ENCODE peak calls at places on chromosomes 16 and 17, in ten cellular contexts. One of them, this sample, is unnamed.
A peak's percentile ranks its signal among the peaks of the same experiment; 100 is the strongest.

GRCh38 chr17:77884967-77885641 is 73.4 kb upstream of the TNRC6C start:
- DNase-seq in stromal cell of bone marrow: no peak
- DNase-seq in activated naive CD4-positive, alpha-beta T cell treated with anti-CD3 and anti-CD28 coated beads, Interleukin-2, amount 50 U/mL, for 72 hours: no peak
- DNase-seq in left ventricle myocardium inferior: no peak
- DNase-seq in T-helper 17 cell: no peak
- DNase-seq in anterior cingulate cortex: no peak
- DNase-seq in ELF-1: no peak
- DNase-seq in T-helper 1 cell: no peak
- DNase-seq in ureter: no peak
- DNase-seq in LoVo: no peak
- DNase-seq in this sample: no peak

GRCh38 chr17:77698903-77699615 is 259.4 kb upstream of the TNRC6C start:
- DNase-seq in stromal cell of bone marrow: no peak
- DNase-seq in activated naive CD4-positive, alpha-beta T cell treated with anti-CD3 and anti-CD28 coated beads, Interleukin-2, amount 50 U/mL, for 72 hours: peak; percentile 35
- DNase-seq in left ventricle myocardium inferior: no peak
- DNase-seq in T-helper 17 cell: no peak
- DNase-seq in anterior cingulate cortex: no peak
- DNase-seq in ELF-1: no peak
- DNase-seq in T-helper 1 cell: no peak
- DNase-seq in ureter: peak; percentile 14
- DNase-seq in LoVo: no peak
- DNase-seq in this sample: no peak

GRCh38 chr17:18851206-18851605 is 6.7 kb upstream of the PRPSAP2 start:
- DNase-seq in stromal cell of bone marrow: no peak
- DNase-seq in activated naive CD4-positive, alpha-beta T cell treated with anti-CD3 and anti-CD28 coated beads, Interleukin-2, amount 50 U/mL, for 72 hours: no peak
- DNase-seq in left ventricle myocardium inferior: no peak
- DNase-seq in T-helper 17 cell: no peak
- DNase-seq in anterior cingulate cortex: no peak
- DNase-seq in ELF-1: no peak
- DNase-seq in T-helper 1 cell: no peak
- DNase-seq in ureter: no peak
- DNase-seq in LoVo: no peak
- DNase-seq in this sample: no peak

GRCh38 chr17:16141685-16142084 is 73.6 kb downstream of the NCOR1 start:
- DNase-seq in stromal cell of bone marrow: no peak
- DNase-seq in activated naive CD4-positive, alpha-beta T cell treated with anti-CD3 and anti-CD28 coated beads, Interleukin-2, amount 50 U/mL, for 72 hours: no peak
- DNase-seq in left ventricle myocardium inferior: no peak
- DNase-seq in T-helper 17 cell: no peak
- DNase-seq in anterior cingulate cortex: no peak
- DNase-seq in ELF-1: no peak
- DNase-seq in T-helper 1 cell: no peak
- DNase-seq in ureter: no peak
- DNase-seq in LoVo: no peak
- DNase-seq in this sample: no peak

GRCh38 chr16:11914210-11914758 is 1.5 kb downstream of the GSPT1 start:
- DNase-seq in stromal cell of bone marrow: no peak
- DNase-seq in activated naive CD4-positive, alpha-beta T cell treated with anti-CD3 and anti-CD28 coated beads, Interleukin-2, amount 50 U/mL, for 72 hours: no peak
- DNase-seq in left ventricle myocardium inferior: no peak
- DNase-seq in T-helper 17 cell: no peak
- DNase-seq in anterior cingulate cortex: no peak
- DNase-seq in ELF-1: no peak
- DNase-seq in T-helper 1 cell: peak; percentile 8
- DNase-seq in ureter: no peak
- DNase-seq in LoVo: no peak
- DNase-seq in this sample: no peak

GRCh38 chr16:83964684-83965443 is 3.2 kb upstream of the NECAB2 start:
- DNase-seq in stromal cell of bone marrow: no peak
- DNase-seq in activated naive CD4-positive, alpha-beta T cell treated with anti-CD3 and anti-CD28 coated beads, Interleukin-2, amount 50 U/mL, for 72 hours: no peak
- DNase-seq in left ventricle myocardium inferior: no peak
- DNase-seq in T-helper 17 cell: no peak
- DNase-seq in anterior cingulate cortex: no peak
- DNase-seq in ELF-1: no peak
- DNase-seq in T-helper 1 cell: no peak
- DNase-seq in ureter: no peak
- DNase-seq in LoVo: no peak
- DNase-seq in this sample: peak; percentile 13

GRCh38 chr17:62898239-62898864 is 67.7 kb upstream of the TANC2 start:
- DNase-seq in stromal cell of bone marrow: no peak
- DNase-seq in activated naive CD4-positive, alpha-beta T cell treated with anti-CD3 and anti-CD28 coated beads, Interleukin-2, amount 50 U/mL, for 72 hours: no peak
- DNase-seq in left ventricle myocardium inferior: peak; percentile 22
- DNase-seq in T-helper 17 cell: no peak
- DNase-seq in anterior cingulate cortex: no peak
- DNase-seq in ELF-1: peak; percentile 68
- DNase-seq in T-helper 1 cell: no peak
- DNase-seq in ureter: no peak
- DNase-seq in LoVo: no peak
- DNase-seq in this sample: no peak

GRCh38 chr17:75755205-75755901 is 9.6 kb downstream of the GALK1 start:
- DNase-seq in stromal cell of bone marrow: no peak
- DNase-seq in activated naive CD4-positive, alpha-beta T cell treated with anti-CD3 and anti-CD28 coated beads, Interleukin-2, amount 50 U/mL, for 72 hours: no peak
- DNase-seq in left ventricle myocardium inferior: no peak
- DNase-seq in T-helper 17 cell: no peak
- DNase-seq in anterior cingulate cortex: no peak
- DNase-seq in ELF-1: no peak
- DNase-seq in T-helper 1 cell: no peak
- DNase-seq in ureter: no peak
- DNase-seq in LoVo: no peak
- DNase-seq in this sample: no peak

GRCh38 chr17:75688209-75688771 is 21.2 kb downstream of the SAP30BP start:
- DNase-seq in stromal cell of bone marrow: no peak
- DNase-seq in activated naive CD4-positive, alpha-beta T cell treated with anti-CD3 and anti-CD28 coated beads, Interleukin-2, amount 50 U/mL, for 72 hours: no peak
- DNase-seq in left ventricle myocardium inferior: no peak
- DNase-seq in T-helper 17 cell: no peak
- DNase-seq in anterior cingulate cortex: no peak
- DNase-seq in ELF-1: peak; percentile 14
- DNase-seq in T-helper 1 cell: no peak
- DNase-seq in ureter: no peak
- DNase-seq in LoVo: no peak
- DNase-seq in this sample: no peak

GRCh38 chr17:31385428-31386285 is 5.8 kb upstream of the RAB11FIP4 start:
- DNase-seq in stromal cell of bone marrow: no peak
- DNase-seq in activated naive CD4-positive, alpha-beta T cell treated with anti-CD3 and anti-CD28 coated beads, Interleukin-2, amount 50 U/mL, for 72 hours: no peak
- DNase-seq in left ventricle myocardium inferior: no peak
- DNase-seq in T-helper 17 cell: no peak
- DNase-seq in anterior cingulate cortex: no peak
- DNase-seq in ELF-1: no peak
- DNase-seq in T-helper 1 cell: no peak
- DNase-seq in ureter: no peak
- DNase-seq in LoVo: no peak
- DNase-seq in this sample: no peak

GRCh38 chr16:58020628-58021521 is 4.7 kb upstream of the MMP15 start:
- DNase-seq in stromal cell of bone marrow: no peak
- DNase-seq in activated naive CD4-positive, alpha-beta T cell treated with anti-CD3 and anti-CD28 coated beads, Interleukin-2, amount 50 U/mL, for 72 hours: no peak
- DNase-seq in left ventricle myocardium inferior: peak; percentile 59
- DNase-seq in T-helper 17 cell: peak; percentile 60
- DNase-seq in anterior cingulate cortex: peak; percentile 38
- DNase-seq in ELF-1: peak; percentile 62
- DNase-seq in T-helper 1 cell: peak; percentile 37
- DNase-seq in ureter: peak; percentile 71
- DNase-seq in LoVo: no peak
- DNase-seq in this sample: peak; percentile 59

GRCh38 chr16:51134269-51134812 is 16.7 kb downstream of the SALL1 start:
- DNase-seq in stromal cell of bone marrow: no peak
- DNase-seq in activated naive CD4-positive, alpha-beta T cell treated with anti-CD3 and anti-CD28 coated beads, Interleukin-2, amount 50 U/mL, for 72 hours: no peak
- DNase-seq in left ventricle myocardium inferior: no peak
- DNase-seq in T-helper 17 cell: no peak
- DNase-seq in anterior cingulate cortex: no peak
- DNase-seq in ELF-1: peak; percentile 62
- DNase-seq in T-helper 1 cell: no peak
- DNase-seq in ureter: no peak
- DNase-seq in LoVo: no peak
- DNase-seq in this sample: peak; percentile 61

GRCh38 chr16:48911700-48912099 is 301.7 kb upstream of the N4BP1 start:
- DNase-seq in stromal cell of bone marrow: no peak
- DNase-seq in activated naive CD4-positive, alpha-beta T cell treated with anti-CD3 and anti-CD28 coated beads, Interleukin-2, amount 50 U/mL, for 72 hours: no peak
- DNase-seq in left ventricle myocardium inferior: no peak
- DNase-seq in T-helper 17 cell: no peak
- DNase-seq in anterior cingulate cortex: no peak
- DNase-seq in ELF-1: no peak
- DNase-seq in T-helper 1 cell: no peak
- DNase-seq in ureter: no peak
- DNase-seq in LoVo: peak; percentile 4
- DNase-seq in this sample: no peak

GRCh38 chr17:71224824-71225575 is 895.8 kb upstream of the SOX9 start:
- DNase-seq in stromal cell of bone marrow: no peak
- DNase-seq in activated naive CD4-positive, alpha-beta T cell treated with anti-CD3 and anti-CD28 coated beads, Interleukin-2, amount 50 U/mL, for 72 hours: no peak
- DNase-seq in left ventricle myocardium inferior: no peak
- DNase-seq in T-helper 17 cell: no peak
- DNase-seq in anterior cingulate cortex: no peak
- DNase-seq in ELF-1: no peak
- DNase-seq in T-helper 1 cell: no peak
- DNase-seq in ureter: no peak
- DNase-seq in LoVo: peak; percentile 6
- DNase-seq in this sample: no peak

GRCh38 chr17:51056813-51057510 is 63.7 kb downstream of the SPAG9 start:
- DNase-seq in stromal cell of bone marrow: peak; percentile 74
- DNase-seq in activated naive CD4-positive, alpha-beta T cell treated with anti-CD3 and anti-CD28 coated beads, Interleukin-2, amount 50 U/mL, for 72 hours: no peak
- DNase-seq in left ventricle myocardium inferior: no peak
- DNase-seq in T-helper 17 cell: no peak
- DNase-seq in anterior cingulate cortex: no peak
- DNase-seq in ELF-1: peak; percentile 40
- DNase-seq in T-helper 1 cell: no peak
- DNase-seq in ureter: no peak
- DNase-seq in LoVo: peak; percentile 46
- DNase-seq in this sample: no peak

GRCh38 chr17:59108400-59109102 is 1.9 kb upstream of the TRIM37 start:
- DNase-seq in stromal cell of bone marrow: no peak
- DNase-seq in activated naive CD4-positive, alpha-beta T cell treated with anti-CD3 and anti-CD28 coated beads, Interleukin-2, amount 50 U/mL, for 72 hours: no peak
- DNase-seq in left ventricle myocardium inferior: no peak
- DNase-seq in T-helper 17 cell: no peak
- DNase-seq in anterior cingulate cortex: no peak
- DNase-seq in ELF-1: no peak
- DNase-seq in T-helper 1 cell: no peak
- DNase-seq in ureter: no peak
- DNase-seq in LoVo: no peak
- DNase-seq in this sample: no peak

GRCh38 chr16:83990492-83990891 is 22.4 kb downstream of the NECAB2 start:
- DNase-seq in stromal cell of bone marrow: no peak
- DNase-seq in activated naive CD4-positive, alpha-beta T cell treated with anti-CD3 and anti-CD28 coated beads, Interleukin-2, amount 50 U/mL, for 72 hours: no peak
- DNase-seq in left ventricle myocardium inferior: no peak
- DNase-seq in T-helper 17 cell: no peak
- DNase-seq in anterior cingulate cortex: no peak
- DNase-seq in ELF-1: no peak
- DNase-seq in T-helper 1 cell: no peak
- DNase-seq in ureter: no peak
- DNase-seq in LoVo: no peak
- DNase-seq in this sample: no peak

GRCh38 chr17:63545302-63545928 is 4.9 kb upstream of the DCAF7 start:
- DNase-seq in stromal cell of bone marrow: no peak
- DNase-seq in activated naive CD4-positive, alpha-beta T cell treated with anti-CD3 and anti-CD28 coated beads, Interleukin-2, amount 50 U/mL, for 72 hours: no peak
- DNase-seq in left ventricle myocardium inferior: no peak
- DNase-seq in T-helper 17 cell: no peak
- DNase-seq in anterior cingulate cortex: no peak
- DNase-seq in ELF-1: no peak
- DNase-seq in T-helper 1 cell: no peak
- DNase-seq in ureter: no peak
- DNase-seq in LoVo: no peak
- DNase-seq in this sample: no peak

GRCh38 chr17:10171057-10171456 is 27.3 kb downstream of the GAS7 start:
- DNase-seq in stromal cell of bone marrow: no peak
- DNase-seq in activated naive CD4-positive, alpha-beta T cell treated with anti-CD3 and anti-CD28 coated beads, Interleukin-2, amount 50 U/mL, for 72 hours: no peak
- DNase-seq in left ventricle myocardium inferior: peak; percentile 57
- DNase-seq in T-helper 17 cell: no peak
- DNase-seq in anterior cingulate cortex: no peak
- DNase-seq in ELF-1: no peak
- DNase-seq in T-helper 1 cell: no peak
- DNase-seq in ureter: no peak
- DNase-seq in LoVo: no peak
- DNase-seq in this sample: peak; percentile 52

GRCh38 chr16:9447195-9447551 is 355.7 kb downstream of the HAPSTR1 start:
- DNase-seq in stromal cell of bone marrow: no peak
- DNase-seq in activated naive CD4-positive, alpha-beta T cell treated with anti-CD3 and anti-CD28 coated beads, Interleukin-2, amount 50 U/mL, for 72 hours: no peak
- DNase-seq in left ventricle myocardium inferior: peak; percentile 74
- DNase-seq in T-helper 17 cell: no peak
- DNase-seq in anterior cingulate cortex: no peak
- DNase-seq in ELF-1: no peak
- DNase-seq in T-helper 1 cell: no peak
- DNase-seq in ureter: no peak
- DNase-seq in LoVo: no peak
- DNase-seq in this sample: peak; percentile 58

GRCh38 chr16:19066988-19067348 is 446 bp upstream of the COQ7 start:
- DNase-seq in stromal cell of bone marrow: no peak
- DNase-seq in activated naive CD4-positive, alpha-beta T cell treated with anti-CD3 and anti-CD28 coated beads, Interleukin-2, amount 50 U/mL, for 72 hours: no peak
- DNase-seq in left ventricle myocardium inferior: no peak
- DNase-seq in T-helper 17 cell: no peak
- DNase-seq in anterior cingulate cortex: no peak
- DNase-seq in ELF-1: no peak
- DNase-seq in T-helper 1 cell: no peak
- DNase-seq in ureter: no peak
- DNase-seq in LoVo: no peak
- DNase-seq in this sample: no peak

GRCh38 chr16:77408607-77409006 is 26.2 kb downstream of the ADAMTS18 start:
- DNase-seq in stromal cell of bone marrow: no peak
- DNase-seq in activated naive CD4-positive, alpha-beta T cell treated with anti-CD3 and anti-CD28 coated beads, Interleukin-2, amount 50 U/mL, for 72 hours: no peak
- DNase-seq in left ventricle myocardium inferior: no peak
- DNase-seq in T-helper 17 cell: no peak
- DNase-seq in anterior cingulate cortex: no peak
- DNase-seq in ELF-1: no peak
- DNase-seq in T-helper 1 cell: no peak
- DNase-seq in ureter: no peak
- DNase-seq in LoVo: no peak
- DNase-seq in this sample: no peak

GRCh38 chr17:72730091-72730490 is 362.4 kb downstream of the SLC39A11 start:
- DNase-seq in stromal cell of bone marrow: no peak
- DNase-seq in activated naive CD4-positive, alpha-beta T cell treated with anti-CD3 and anti-CD28 coated beads, Interleukin-2, amount 50 U/mL, for 72 hours: no peak
- DNase-seq in left ventricle myocardium inferior: no peak
- DNase-seq in T-helper 17 cell: no peak
- DNase-seq in anterior cingulate cortex: no peak
- DNase-seq in ELF-1: no peak
- DNase-seq in T-helper 1 cell: no peak
- DNase-seq in ureter: no peak
- DNase-seq in LoVo: no peak
- DNase-seq in this sample: no peak

GRCh38 chr16:57178296-57178695 is 7.5 kb downstream of the PSME3IP1 start:
- DNase-seq in stromal cell of bone marrow: no peak
- DNase-seq in activated naive CD4-positive, alpha-beta T cell treated with anti-CD3 and anti-CD28 coated beads, Interleukin-2, amount 50 U/mL, for 72 hours: no peak
- DNase-seq in left ventricle myocardium inferior: no peak
- DNase-seq in T-helper 17 cell: no peak
- DNase-seq in anterior cingulate cortex: no peak
- DNase-seq in ELF-1: no peak
- DNase-seq in T-helper 1 cell: no peak
- DNase-seq in ureter: no peak
- DNase-seq in LoVo: no peak
- DNase-seq in this sample: no peak

GRCh38 chr16:89723279-89724250 is 2.2 kb downstream of the ZNF276 start:
- DNase-seq in stromal cell of bone marrow: no peak
- DNase-seq in activated naive CD4-positive, alpha-beta T cell treated with anti-CD3 and anti-CD28 coated beads, Interleukin-2, amount 50 U/mL, for 72 hours: no peak
- DNase-seq in left ventricle myocardium inferior: peak; percentile 62
- DNase-seq in T-helper 17 cell: peak; percentile 71
- DNase-seq in anterior cingulate cortex: peak; percentile 93
- DNase-seq in ELF-1: no peak
- DNase-seq in T-helper 1 cell: peak; percentile 78
- DNase-seq in ureter: no peak
- DNase-seq in LoVo: no peak
- DNase-seq in this sample: peak; percentile 71

GRCh38 chr17:28527859-28528258 is 21.7 kb downstream of the FOXN1 start:
- DNase-seq in stromal cell of bone marrow: no peak
- DNase-seq in activated naive CD4-positive, alpha-beta T cell treated with anti-CD3 and anti-CD28 coated beads, Interleukin-2, amount 50 U/mL, for 72 hours: no peak
- DNase-seq in left ventricle myocardium inferior: no peak
- DNase-seq in T-helper 17 cell: no peak
- DNase-seq in anterior cingulate cortex: no peak
- DNase-seq in ELF-1: no peak
- DNase-seq in T-helper 1 cell: no peak
- DNase-seq in ureter: peak; percentile 76
- DNase-seq in LoVo: no peak
- DNase-seq in this sample: no peak

GRCh38 chr16:81548901-81549546 is 104.4 kb downstream of the CMIP start:
- DNase-seq in stromal cell of bone marrow: no peak
- DNase-seq in activated naive CD4-positive, alpha-beta T cell treated with anti-CD3 and anti-CD28 coated beads, Interleukin-2, amount 50 U/mL, for 72 hours: no peak
- DNase-seq in left ventricle myocardium inferior: no peak
- DNase-seq in T-helper 17 cell: no peak
- DNase-seq in anterior cingulate cortex: no peak
- DNase-seq in ELF-1: no peak
- DNase-seq in T-helper 1 cell: no peak
- DNase-seq in ureter: no peak
- DNase-seq in LoVo: no peak
- DNase-seq in this sample: no peak

GRCh38 chr17:18381158-18381952 is 3.8 kb downstream of the EVPLL start:
- DNase-seq in stromal cell of bone marrow: no peak
- DNase-seq in activated naive CD4-positive, alpha-beta T cell treated with anti-CD3 and anti-CD28 coated beads, Interleukin-2, amount 50 U/mL, for 72 hours: peak; percentile 34
- DNase-seq in left ventricle myocardium inferior: no peak
- DNase-seq in T-helper 17 cell: no peak
- DNase-seq in anterior cingulate cortex: no peak
- DNase-seq in ELF-1: no peak
- DNase-seq in T-helper 1 cell: no peak
- DNase-seq in ureter: no peak
- DNase-seq in LoVo: no peak
- DNase-seq in this sample: no peak